ENCODE peak calls at places on chromosomes 3 and 15, in four cellular contexts. D is fibroblast of the aortic adventitia, G is nephron progenitor cell, C is fibroblast of villous mesenchyme. V is an unnamed sample.

GRCh38 chr3:9088431-9089353 is 125.4 kb upstream of the RAD18 start:
- DNase-seq in G (no peak), C (no peak), D (peak), V (no peak)

GRCh38 chr3:106457278-106458210 is 588.7 kb upstream of the CBLB start:
- DNase-seq in D (peak), C (peak), G (no peak), V (peak)

GRCh38 chr15:36882487-36883108 is 217.8 kb downstream of the MEIS2 start:
- DNase-seq in C (peak), G (peak), D (no peak), V (no peak)

GRCh38 chr3:164221297-164221696 is 857.0 kb downstream of the SI start:
- DNase-seq in D (no peak), C (no peak), G (no peak), V (no peak)

GRCh38 chr15:99999282-100000070 is 266.2 kb upstream of the LYSMD4 start:
- DNase-seq in G (no peak), C (no peak), D (no peak), V (no peak)

GRCh38 chr15:83436513-83437158 is 10.5 kb upstream of the SH3GL3 start:
- DNase-seq in D (peak), C (peak), G (no peak), V (peak)

GRCh38 chr3:117195034-117195433 is 485.5 kb downstream of the TUSC7 start:
- DNase-seq in D (no peak), C (no peak), G (no peak), V (no peak)

GRCh38 chr15:80971143-80971542 is 18.5 kb downstream of the MESD start:
- DNase-seq in C (no peak), G (no peak), D (no peak), V (no peak)

GRCh38 chr15:61038387-61038786 is 190.7 kb downstream of the RORA start:
- DNase-seq in C (no peak), D (peak), G (no peak), V (no peak)

GRCh38 chr3:94615275-94616065 is 552.6 kb downstream of the NSUN3 start:
- DNase-seq in C (no peak), D (no peak), G (no peak), V (no peak)

GRCh38 chr3:99774467-99774866 is 43.2 kb upstream of the CMSS1 start:
- DNase-seq in C (peak), D (peak), G (no peak), V (peak)

GRCh38 chr3:197364410-197365071 is 66.1 kb upstream of the DLG1 start:
- DNase-seq in G (no peak), C (no peak), D (no peak), V (no peak)

GRCh38 chr3:100401674-100402036 is 316 bp downstream of the LNP1 start:
- DNase-seq in C (no peak), D (peak), G (peak), V (peak)

GRCh38 chr3:178719036-178719635 is 182.9 kb downstream of the KCNMB2 start:
- DNase-seq in D (no peak), G (no peak), C (no peak), V (no peak)

GRCh38 chr3:131702156-131702555 is 199.4 kb upstream of the MRPL3 start:
- DNase-seq in C (no peak), G (no peak), D (no peak), V (peak)

GRCh38 chr3:124786491-124787241 is 56.4 kb downstream of the UMPS start:
- DNase-seq in G (no peak), D (peak), C (peak), V (peak)

GRCh38 chr15:35928847-35929246 is 382.9 kb upstream of the DPH6 start:
- DNase-seq in G (no peak), D (no peak), C (no peak), V (no peak)

GRCh38 chr15:78369161-78369560 is 29.0 kb downstream of the CRABP1 start:
- DNase-seq in G (no peak), D (no peak), C (no peak), V (no peak)

GRCh38 chr3:99640214-99640851 is 1.9 kb downstream of the COL8A1 start:
- DNase-seq in D (no peak), G (no peak), C (peak), V (no peak)

GRCh38 chr3:197561926-197562325 is 6.2 kb upstream of the BDH1 start:
- DNase-seq in D (no peak), C (no peak), G (no peak), V (no peak)

GRCh38 chr3:157423337-157423736 is 13.3 kb upstream of the PTX3 start:
- DNase-seq in G (no peak), C (no peak), D (peak), V (peak)

GRCh38 chr15:57551717-57552677 is 39.7 kb upstream of the MYZAP start:
- DNase-seq in G (peak), D (peak), C (peak), V (peak)

GRCh38 chr3:6602329-6602728 is 258.6 kb upstream of the GRM7 start:
- DNase-seq in G (no peak), D (no peak), C (no peak), V (no peak)

GRCh38 chr15:42210703-42211102 is 2.6 kb upstream of the VPS39 start:
- DNase-seq in G (no peak), D (no peak), C (no peak), V (no peak)

GRCh38 chr3:85081191-85081895 is 122.6 kb downstream of the CADM2 start:
- DNase-seq in C (no peak), G (no peak), D (no peak), V (no peak)

GRCh38 chr15:77855871-77856270 is 221.6 kb downstream of the TBC1D2B start:
- DNase-seq in D (no peak), G (no peak), C (no peak), V (no peak)

GRCh38 chr15:69801132-69801531 is 296.6 kb downstream of the TLE3 start:
- DNase-seq in D (no peak), C (no peak), G (peak), V (no peak)

GRCh38 chr15:69797615-69798014 is 300.1 kb downstream of the TLE3 start:
- DNase-seq in G (no peak), C (no peak), D (no peak), V (no peak)

GRCh38 chr15:69797051-69797595 is 300.6 kb downstream of the TLE3 start:
- DNase-seq in G (no peak), C (no peak), D (no peak), V (no peak)

GRCh38 chr15:69795601-69796000 is 302.1 kb downstream of the TLE3 start:
- DNase-seq in C (no peak), G (no peak), D (no peak), V (no peak)

DNA sequence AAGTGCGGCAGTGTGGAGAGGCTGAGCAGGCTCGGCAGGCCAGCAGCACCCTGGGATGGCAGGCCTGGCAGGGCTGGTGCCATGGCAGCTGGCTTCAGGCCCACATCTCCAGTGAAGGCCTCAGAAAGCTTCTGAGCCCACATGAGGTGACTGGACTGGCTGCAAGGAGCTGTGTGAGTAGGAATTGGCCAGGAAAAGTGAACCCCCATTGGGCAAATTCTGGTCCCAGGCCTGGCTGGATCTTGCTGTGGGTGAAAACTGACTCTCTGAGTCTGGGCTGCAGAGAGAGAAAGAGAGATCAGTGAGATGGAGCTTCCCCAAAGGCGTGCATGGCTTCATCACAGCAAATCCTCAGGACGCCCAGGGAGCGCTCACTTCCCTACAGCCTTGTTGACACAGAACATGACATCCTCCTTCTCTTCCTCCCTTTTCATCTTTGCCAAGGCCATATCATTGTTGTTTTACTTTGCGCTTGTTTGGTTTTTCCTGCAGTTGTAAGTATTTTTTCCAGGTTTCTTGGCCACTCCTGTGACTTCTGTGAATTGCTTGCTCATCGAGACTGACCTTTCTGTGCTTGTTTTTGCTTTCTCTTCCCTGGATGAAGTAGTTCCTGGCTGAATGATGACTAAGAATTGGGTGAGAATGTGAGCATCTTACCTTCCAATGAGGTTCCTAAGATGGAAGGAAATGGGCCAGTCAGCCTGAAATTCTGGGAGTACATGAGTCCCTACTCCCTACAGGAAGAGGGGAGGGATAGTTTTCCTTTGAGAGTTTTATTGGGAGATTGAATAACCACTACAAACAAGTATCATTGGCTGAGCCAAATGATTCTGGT is 299.0 kb downstream of the TLE3 start:
- DNase-seq in G (no peak), C (peak), D (peak), V (no peak)
- TF ChIP-seq CTCF in G (no peak), C (no peak), D (no peak), V (no peak)

DNA sequence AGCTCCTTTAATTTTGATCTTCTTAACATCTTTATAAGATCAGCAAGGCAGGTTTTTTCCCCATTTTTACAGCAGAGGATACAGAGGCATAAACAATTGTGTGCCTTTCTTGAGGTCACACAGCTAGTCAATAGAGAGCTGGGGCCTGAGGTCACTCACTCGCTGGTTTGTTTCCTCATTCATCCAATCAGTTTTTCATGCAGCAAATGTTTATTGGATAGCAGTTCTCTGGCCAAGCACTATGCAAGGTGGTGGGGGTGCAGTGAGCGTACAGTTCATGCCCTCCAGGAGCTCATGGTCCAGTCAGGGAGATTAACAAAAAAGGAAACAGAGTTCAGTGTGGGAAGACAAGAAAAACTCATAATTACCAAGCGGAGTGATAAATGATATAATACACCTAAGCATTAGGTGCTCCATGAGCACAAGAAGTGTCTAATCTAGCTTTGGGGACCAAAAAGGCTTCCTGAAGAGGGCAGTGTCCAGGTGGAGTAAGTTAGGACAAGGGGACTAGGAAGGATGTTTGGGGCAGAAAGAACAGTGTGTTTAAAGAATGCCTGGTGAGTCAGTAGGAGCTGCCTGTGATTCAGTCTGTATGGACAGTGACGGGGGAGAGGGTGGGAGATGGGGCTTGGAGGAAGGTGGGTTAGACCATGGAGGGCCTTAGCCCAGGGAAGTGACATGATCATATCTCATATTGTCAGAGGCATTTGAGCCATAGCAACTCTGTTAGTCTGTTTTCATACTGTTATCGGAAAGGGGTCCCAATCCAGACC is 29.3 kb downstream of the MAP2K5 start:
- DNase-seq in D (no peak), C (peak), G (no peak), V (no peak)
- TF ChIP-seq CTCF in D (no peak), C (no peak), G (no peak), V (no peak)

GRCh38 chr15:29424118-29424517 is 154.5 kb upstream of the NSMCE3 start:
- DNase-seq in C (no peak), D (no peak), G (no peak), V (no peak)
- TF ChIP-seq CTCF in C (no peak), D (no peak), G (no peak), V (no peak)

DNA sequence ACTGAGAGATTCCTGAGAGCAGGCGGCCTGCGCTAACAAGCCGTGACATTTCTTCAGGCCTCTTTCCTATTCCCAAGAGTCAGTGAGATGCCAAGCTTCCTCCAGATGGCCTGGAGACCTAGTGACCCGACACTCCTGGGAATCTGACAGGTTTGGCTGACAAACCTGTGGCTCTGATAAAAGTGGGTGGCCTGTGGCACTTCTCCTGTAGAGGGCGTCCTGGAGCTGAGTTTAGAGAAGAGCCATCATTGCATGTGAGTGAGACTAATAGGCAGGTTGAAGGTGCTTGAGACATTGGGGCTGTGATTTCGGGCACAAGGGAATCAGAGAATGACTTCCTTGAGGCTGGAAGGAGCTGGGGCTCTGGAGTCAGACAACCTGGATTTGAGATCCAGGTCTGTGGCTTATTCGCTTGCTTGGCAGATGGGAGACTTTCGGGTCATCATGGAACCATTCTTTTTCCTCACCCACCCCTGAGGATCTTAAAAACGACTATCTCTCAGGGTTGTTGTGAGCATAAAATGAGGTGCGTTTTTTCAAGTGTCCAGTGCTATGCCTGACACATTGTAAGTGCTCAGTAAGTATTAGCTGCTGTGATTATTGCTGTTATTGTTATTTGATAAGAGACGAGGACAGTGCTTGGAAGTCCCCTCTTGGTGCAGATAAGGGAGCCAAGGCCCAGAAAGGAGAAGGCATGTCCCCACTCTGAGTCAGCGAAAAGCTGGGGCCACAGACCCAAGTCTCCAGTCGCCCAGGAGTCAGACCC is 77.2 kb downstream of the SCN10A start:
- DNase-seq in C (peak), D (peak), G (peak), V (peak)
- TF ChIP-seq CTCF in C (peak), D (peak), G (peak), V (peak)

DNA sequence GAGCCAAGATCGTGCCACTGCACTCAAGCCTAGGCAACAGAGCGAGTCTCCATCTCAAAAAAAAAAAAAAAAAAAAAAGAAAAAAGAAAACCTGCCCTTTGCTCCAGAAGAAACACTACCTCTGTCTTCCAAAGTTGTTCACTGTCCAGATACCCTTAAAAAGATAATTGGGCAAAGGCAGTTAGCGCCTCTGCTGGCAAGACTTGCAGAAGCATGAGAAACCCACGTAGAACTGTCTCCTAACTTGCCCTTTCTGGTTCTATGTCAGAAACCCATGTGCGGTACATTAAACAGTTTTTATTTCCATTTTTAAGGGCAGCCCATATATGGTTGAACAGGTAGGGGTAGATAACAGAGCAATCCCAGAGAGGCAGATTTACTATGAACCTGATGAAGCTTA is 1026.4 kb downstream of the ROBO2 start:
- DNase-seq in C (no peak), G (no peak), D (no peak), V (no peak)
- TF ChIP-seq CTCF in C (no peak), G (no peak), D (no peak), V (peak)

GRCh38 chr3:170486398-170486797 is 67.7 kb downstream of the CLDN11 start:
- DNase-seq in G (no peak), C (no peak), D (no peak), V (no peak)

GRCh38 chr3:170491901-170492300 is 73.2 kb downstream of the CLDN11 start:
- DNase-seq in C (no peak), G (no peak), D (no peak), V (no peak)

GRCh38 chr3:170487091-170487490 is 68.4 kb downstream of the CLDN11 start:
- DNase-seq in C (no peak), D (no peak), G (no peak), V (no peak)

GRCh38 chr3:170490828-170491560 is 72.3 kb downstream of the CLDN11 start:
- DNase-seq in D (no peak), G (no peak), C (no peak), V (no peak)

DNA sequence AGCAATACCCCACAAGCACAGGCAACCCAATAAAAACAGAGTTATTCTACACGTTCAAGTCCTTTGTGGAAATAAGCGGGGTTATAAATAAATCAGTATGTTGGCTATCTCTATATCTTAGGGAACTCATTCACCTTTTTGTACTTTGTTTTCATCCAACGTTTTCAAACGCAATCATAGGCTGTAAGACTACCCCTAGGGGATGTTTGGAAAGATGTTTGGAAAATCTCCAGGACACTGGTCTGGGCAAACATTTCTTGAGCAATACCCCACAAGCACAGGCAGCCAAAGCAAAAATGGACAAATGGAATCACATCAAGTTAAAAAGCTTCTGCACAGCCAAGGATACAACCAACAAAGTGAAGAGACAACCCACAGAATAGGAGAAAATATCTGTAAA is 70.1 kb downstream of the CLDN11 start:
- DNase-seq in D (peak), C (peak), G (no peak), V (peak)
- TF ChIP-seq CTCF in D (peak), C (no peak), G (no peak), V (peak)

DNA sequence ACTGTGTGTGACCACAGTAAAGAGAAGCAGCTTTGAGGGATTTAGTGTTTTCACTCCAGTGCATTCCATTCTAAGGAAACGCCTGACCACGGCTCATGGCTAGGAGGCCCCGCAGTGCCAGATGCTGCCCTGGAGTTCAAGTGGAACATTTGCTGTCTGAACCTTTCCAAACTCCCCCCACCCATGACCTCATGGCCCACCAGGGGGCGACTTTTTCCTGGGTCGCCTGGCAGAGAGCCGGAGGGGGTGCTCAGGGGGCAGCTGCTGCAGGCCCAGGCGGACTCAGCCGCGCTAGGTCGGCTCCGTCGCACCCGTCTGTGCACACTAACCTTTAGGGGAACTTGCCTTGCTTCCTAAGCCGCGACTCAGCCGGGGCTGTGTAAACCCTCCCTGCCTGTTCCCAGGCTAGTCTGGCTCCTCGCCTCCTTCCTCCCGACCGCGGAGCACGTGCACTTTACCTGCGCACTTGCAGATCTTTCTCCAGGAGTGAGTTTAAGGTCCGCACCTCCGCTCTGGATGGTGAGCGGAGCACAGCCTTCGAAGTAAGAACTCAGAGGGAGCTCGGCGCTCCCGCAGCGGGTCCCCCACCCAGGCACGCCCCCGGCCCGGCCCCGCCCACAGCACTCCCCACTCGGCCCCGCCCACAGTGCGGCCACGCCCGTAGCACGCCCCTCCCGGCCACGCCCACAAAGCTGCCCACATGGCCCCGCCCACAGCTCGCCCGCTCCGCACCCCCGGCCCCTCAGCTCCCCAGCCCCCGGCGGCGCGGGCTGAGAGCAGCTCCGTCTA is at the start of gene OCA2:
- DNase-seq in G (peak), D (peak), C (peak), V (no peak)
- TF ChIP-seq CTCF in G (peak), D (no peak), C (peak), V (peak)

DNA sequence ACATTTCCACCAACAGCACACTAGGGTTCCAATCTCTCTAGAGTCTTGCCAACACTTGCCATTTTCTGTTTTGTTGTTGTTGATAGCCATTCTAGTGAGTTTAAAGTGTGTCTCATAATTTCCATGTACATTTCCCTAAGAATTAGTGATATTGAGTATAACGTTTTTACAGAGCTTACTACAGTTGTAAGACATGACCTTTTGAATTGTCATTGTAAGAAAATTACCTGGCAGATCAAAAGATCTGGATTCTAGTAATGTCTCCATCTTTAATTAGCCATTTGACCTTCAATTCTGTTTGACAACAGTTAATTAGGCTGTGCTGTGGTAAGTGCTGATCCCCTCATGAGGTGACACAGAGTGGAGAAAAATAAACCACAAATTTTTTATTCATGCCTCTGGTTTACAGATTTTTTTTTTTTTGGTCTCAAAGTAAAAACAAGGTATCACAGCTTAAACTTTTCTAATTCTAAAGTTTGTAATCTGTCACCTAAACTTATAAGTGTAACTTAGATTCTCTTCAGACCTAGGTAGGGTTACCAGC is 20.9 kb downstream of the MCTP2 start:
- DNase-seq in G (no peak), D (no peak), C (no peak), V (no peak)
- TF ChIP-seq CTCF in G (no peak), D (no peak), C (no peak), V (no peak)

V was measured in HFFc6.